ENCODE peak calls at places on chromosomes 7 and 10, in four cellular contexts. T, B, M and I are unnamed samples.

GRCh38 chr10:70954373-70954772 is 66.0 kb upstream of the PCBD1 start:
- DNase-seq in T (no peak), B (no peak), M (no peak), I (no peak)

GRCh38 chr10:74439213-74439612 is 288.2 kb downstream of the ADK start:
- DNase-seq in T (no peak), B (no peak), M (no peak), I (no peak)

GRCh38 chr10:31765546-31765945 is 163.1 kb downstream of the ARHGAP12 start:
- DNase-seq in T (no peak), B (no peak), M (no peak), I (no peak)

GRCh38 chr7:42790196-42790595 is 121.7 kb downstream of the C7orf25 start:
- DNase-seq in T (no peak), B (no peak), M (no peak), I (no peak)

GRCh38 chr7:14144109-14144508 is 154.6 kb upstream of the ETV1 start:
- DNase-seq in T (no peak), B (no peak), M (no peak), I (no peak)

GRCh38 chr10:7855205-7855604 is 36.9 kb downstream of the TAF3 start:
- DNase-seq in T (peak; percentile 82), B (no peak), M (no peak), I (no peak)

GRCh38 chr7:23960361-23960760 is 250.3 kb downstream of the STK31 start:
- DNase-seq in T (no peak), B (no peak), M (no peak), I (no peak)

GRCh38 chr10:10128387-10128786 is 889.3 kb upstream of the CELF2 start:
- DNase-seq in T (no peak), B (no peak), M (no peak), I (no peak)

GRCh38 chr10:123790132-123790885 is 101.3 kb downstream of the CPXM2 start:
- DNase-seq in T (no peak), B (peak; percentile 46), M (no peak), I (no peak)

GRCh38 chr7:101543242-101543766 is 85.8 kb downstream of the MYL10 start:
- DNase-seq in T (no peak), B (no peak), M (no peak), I (no peak)

GRCh38 chr10:117431160-117431559 is 55.9 kb upstream of the PDZD8 start:
- DNase-seq in T (no peak), B (peak; percentile 28), M (no peak), I (no peak)
- TF ChIP-seq CTCF in T (peak; percentile 29), B (peak; percentile 37), M (no peak), I (peak; percentile 42)

GRCh38 chr10:12376211-12376610 is 26.9 kb downstream of the CAMK1D start:
- DNase-seq in T (no peak), B (no peak), M (no peak), I (no peak)

GRCh38 chr10:12377891-12378290 is 28.5 kb downstream of the CAMK1D start:
- DNase-seq in T (no peak), B (no peak), M (no peak), I (no peak)

GRCh38 chr10:12372846-12373245 is 23.5 kb downstream of the CAMK1D start:
- DNase-seq in T (no peak), B (no peak), M (no peak), I (no peak)

GRCh38 chr10:12369982-12370381 is 20.6 kb downstream of the CAMK1D start:
- DNase-seq in T (no peak), B (no peak), M (no peak), I (no peak)

GRCh38 chr10:12375076-12375504 is 25.7 kb downstream of the CAMK1D start:
- DNase-seq in T (no peak), B (no peak), M (no peak), I (no peak)
- TF ChIP-seq POLR2AphosphoS5 in T (no peak), B (no peak), M (no peak), I (no peak)

GRCh38 chr7:18290865-18291264 is 204.7 kb upstream of the HDAC9 start:
- DNase-seq in T (no peak), B (no peak), M (no peak), I (no peak)
- H3K4me3 ChIP-seq in T (no peak overlapping the region), B (no peak overlapping the region), M (no peak overlapping the region), I (no peak overlapping the region)

DNA sequence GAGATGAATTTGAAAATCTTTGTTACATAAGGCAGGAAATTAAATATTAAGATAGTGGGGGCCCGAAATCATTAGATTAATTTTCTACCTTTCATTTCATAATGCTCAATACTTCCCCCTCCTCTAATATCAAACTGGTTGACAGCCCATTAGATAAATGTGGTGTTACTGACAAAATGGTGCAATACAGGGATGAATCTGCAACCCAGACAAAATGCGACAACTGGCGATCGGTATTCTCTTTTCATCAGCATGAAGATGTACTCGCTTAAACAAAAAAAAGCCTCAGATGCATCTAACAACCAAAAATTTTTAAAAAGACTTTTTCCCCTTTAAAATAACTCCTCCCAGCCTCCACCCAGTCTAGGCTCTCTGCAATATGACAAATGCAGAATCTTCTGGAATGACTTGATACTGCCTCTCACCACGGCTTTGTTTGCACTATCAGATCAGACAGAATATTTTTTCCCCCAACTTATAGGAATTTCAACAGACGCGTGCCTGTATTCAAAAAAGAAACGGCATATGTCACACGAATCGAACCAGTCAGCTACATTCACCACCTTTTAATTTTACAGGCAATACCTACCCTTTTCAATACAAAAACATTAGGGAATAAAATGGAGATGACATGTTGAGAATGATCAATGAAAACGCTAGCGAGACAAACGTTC is 1.3 kb downstream of the YWHAG start:
- DNase-seq in T (no peak), B (no peak), M (no peak), I (no peak)
- TF ChIP-seq CTCF in T (no peak), B (no peak), M (no peak), I (no peak)